ENCODE peak calls at places on chromosomes 6 and 20, in six cellular contexts. X, L, M, Q, V and R are unnamed samples.

GRCh38 chr6:106141441-106142237 is 55.5 kb downstream of the PRDM1 start:
- DNase-seq in X (no peak), Q (peak), M (no peak), V (no peak), L (no peak), R (no peak)

GRCh38 chr20:9626357-9626756 is 112.0 kb downstream of the LAMP5 start:
- DNase-seq in M (no peak), X (no peak), Q (no peak), L (no peak), V (no peak), R (no peak)

GRCh38 chr6:139029470-139030210 is 1.1 kb downstream of the ABRACL start:
- DNase-seq in X (no peak), M (peak), V (peak), L (no peak), Q (no peak), R (no peak)

GRCh38 chr6:170049641-170050491 is 241.0 kb downstream of the DLL1 start:
- DNase-seq in Q (no peak), M (no peak), L (no peak), X (no peak), V (no peak), R (no peak)

GRCh38 chr6:122839906-122840305 is 50.8 kb downstream of the SMPDL3A start:
- DNase-seq in V (no peak), X (no peak), M (no peak), Q (no peak), L (no peak), R (no peak)

GRCh38 chr6:1708820-1709612 is 99.3 kb downstream of the FOXC1 start:
- DNase-seq in Q (no peak), M (no peak), V (no peak), L (peak), X (peak), R (no peak)

GRCh38 chr20:22918286-22918983 is 116.7 kb upstream of the SSTR4 start:
- DNase-seq in X (no peak), L (no peak), V (no peak), M (no peak), Q (no peak), R (no peak)

GRCh38 chr20:61391812-61392520 is 139.9 kb downstream of the CDH4 start:
- DNase-seq in L (no peak), X (no peak), V (no peak), Q (no peak), M (no peak), R (peak)

GRCh38 chr20:10379761-10380160 is 54.3 kb downstream of the MKKS start:
- DNase-seq in V (no peak), M (no peak), X (no peak), L (no peak), Q (no peak), R (no peak)

GRCh38 chr6:13268914-13269532 is 59.3 kb downstream of the TBC1D7 start:
- DNase-seq in Q (no peak), L (no peak), V (no peak), M (no peak), X (peak), R (no peak)

GRCh38 chr6:121143476-121143875 is 190.8 kb downstream of the TBC1D32 start:
- DNase-seq in V (no peak), L (no peak), X (no peak), M (no peak), Q (no peak), R (no peak)

GRCh38 chr20:62914970-62915457 is 11.3 kb downstream of the DIDO1 start:
- DNase-seq in X (peak), M (peak), L (no peak), V (peak), Q (no peak), R (no peak)

GRCh38 chr20:63831696-63832686 is 927 bp upstream of the ZBTB46 start:
- DNase-seq in Q (no peak), V (peak), M (peak), L (peak), X (peak), R (no peak)

GRCh38 chr6:155384343-155384742 is 70.1 kb upstream of the TFB1M start:
- DNase-seq in V (no peak), L (no peak), Q (no peak), X (no peak), M (no peak), R (no peak)

GRCh38 chr6:6008114-6008647 is 1.5 kb upstream of the NRN1 start:
- DNase-seq in L (no peak), M (no peak), X (no peak), Q (no peak), V (no peak), R (no peak)

GRCh38 chr6:32192608-32193039 is at the start of gene GPSM3:
- DNase-seq in L (no peak), M (peak), Q (peak), V (peak), X (no peak), R (no peak)

GRCh38 chr6:100657678-100658330 is 193.1 kb upstream of the SIM1 start:
- DNase-seq in L (no peak), M (no peak), X (no peak), Q (no peak), V (no peak), R (no peak)

GRCh38 chr6:82987416-82987815 is 78.2 kb downstream of the UBE3D start:
- DNase-seq in Q (no peak), V (no peak), X (no peak), L (no peak), M (no peak), R (no peak)

GRCh38 chr6:40923326-40923725 is 115.7 kb downstream of the UNC5CL start:
- DNase-seq in V (no peak), L (no peak), M (no peak), Q (no peak), X (no peak), R (no peak)

GRCh38 chr6:108564178-108564577 is 3.5 kb downstream of the FOXO3 start:
- DNase-seq in X (no peak), Q (no peak), L (peak), V (no peak), M (no peak), R (no peak)

GRCh38 chr6:118980063-118980462 is 45.1 kb upstream of the MCM9 start:
- DNase-seq in X (peak), M (no peak), Q (no peak), L (no peak), V (no peak), R (no peak)

GRCh38 chr6:77040566-77041195 is 422.6 kb downstream of the HTR1B start:
- DNase-seq in Q (no peak), X (no peak), L (no peak), V (no peak), M (no peak), R (no peak)

GRCh38 chr6:55276745-55277627 is 50.3 kb upstream of the GFRAL start:
- DNase-seq in M (peak), L (peak), V (peak), Q (no peak), X (peak), R (no peak)

GRCh38 chr20:48846516-48847492 is 19.0 kb upstream of the PREX1 start:
- DNase-seq in X (no peak), L (no peak), Q (peak), V (peak), M (peak), R (peak)

GRCh38 chr6:157187182-157188093 is 135.9 kb downstream of the TMEM242 start:
- DNase-seq in M (no peak), Q (no peak), X (peak), L (no peak), V (no peak), R (no peak)

GRCh38 chr6:53394704-53395103 is 46.0 kb upstream of the ELOVL5 start:
- DNase-seq in V (no peak), M (no peak), Q (no peak), X (no peak), L (no peak), R (no peak)

GRCh38 chr20:13006825-13007224 is 1.9 kb upstream of the SPTLC3 start:
- DNase-seq in M (no peak), V (no peak), L (no peak), X (no peak), Q (no peak), R (no peak)

DNA sequence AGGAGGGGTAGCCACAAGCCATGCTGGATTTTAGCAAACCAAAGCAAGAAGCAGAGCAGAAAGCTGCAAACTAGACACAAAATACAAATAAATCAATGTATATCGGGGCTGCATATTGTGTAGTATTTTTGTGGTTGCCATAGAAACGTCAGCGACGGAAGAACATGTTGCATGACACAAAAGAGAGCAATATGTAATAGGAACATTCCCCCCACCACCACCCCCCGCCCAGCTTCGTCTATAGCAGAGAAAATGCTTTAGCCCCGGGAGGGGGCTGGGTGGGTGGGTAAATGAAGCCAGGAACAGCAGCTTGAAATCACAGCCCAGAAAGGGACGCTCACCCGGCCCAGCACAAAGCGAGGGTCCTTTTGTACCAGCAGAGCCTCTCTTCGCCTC is 507 bp downstream of the AGPAT4 start:
- DNase-seq in Q (no peak), X (no peak), L (peak), M (no peak), V (no peak), R (no peak)
- TF ChIP-seq ATF3 in Q (no peak), X (no peak), L (no peak), M (no peak), V (no peak), R (no peak)

DNA sequence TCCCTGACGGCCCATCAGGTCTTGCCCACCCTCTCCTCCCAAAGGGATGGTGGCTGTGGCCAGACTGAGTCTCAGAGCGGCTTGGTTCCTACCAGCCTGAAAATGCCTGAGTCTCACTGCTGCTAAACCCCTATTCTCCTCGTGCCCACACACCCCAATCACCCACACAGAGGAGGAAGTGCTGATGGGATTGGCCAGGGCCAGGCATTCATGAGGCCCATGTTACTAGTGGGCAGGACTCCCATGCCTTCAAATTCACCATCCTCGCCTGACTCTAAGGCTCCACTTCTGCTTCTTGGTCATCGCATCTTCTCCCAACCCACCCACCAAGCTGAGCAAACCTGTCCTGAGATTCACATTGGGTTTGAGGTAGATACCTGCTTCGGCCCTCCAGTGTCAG is 80.1 kb upstream of the CST7 start:
- DNase-seq in V (no peak), Q (no peak), L (no peak), M (no peak), X (no peak), R (no peak)
- TF ChIP-seq ATF3 in V (no peak), Q (no peak), L (no peak), M (no peak), X (no peak), R (no peak)

DNA sequence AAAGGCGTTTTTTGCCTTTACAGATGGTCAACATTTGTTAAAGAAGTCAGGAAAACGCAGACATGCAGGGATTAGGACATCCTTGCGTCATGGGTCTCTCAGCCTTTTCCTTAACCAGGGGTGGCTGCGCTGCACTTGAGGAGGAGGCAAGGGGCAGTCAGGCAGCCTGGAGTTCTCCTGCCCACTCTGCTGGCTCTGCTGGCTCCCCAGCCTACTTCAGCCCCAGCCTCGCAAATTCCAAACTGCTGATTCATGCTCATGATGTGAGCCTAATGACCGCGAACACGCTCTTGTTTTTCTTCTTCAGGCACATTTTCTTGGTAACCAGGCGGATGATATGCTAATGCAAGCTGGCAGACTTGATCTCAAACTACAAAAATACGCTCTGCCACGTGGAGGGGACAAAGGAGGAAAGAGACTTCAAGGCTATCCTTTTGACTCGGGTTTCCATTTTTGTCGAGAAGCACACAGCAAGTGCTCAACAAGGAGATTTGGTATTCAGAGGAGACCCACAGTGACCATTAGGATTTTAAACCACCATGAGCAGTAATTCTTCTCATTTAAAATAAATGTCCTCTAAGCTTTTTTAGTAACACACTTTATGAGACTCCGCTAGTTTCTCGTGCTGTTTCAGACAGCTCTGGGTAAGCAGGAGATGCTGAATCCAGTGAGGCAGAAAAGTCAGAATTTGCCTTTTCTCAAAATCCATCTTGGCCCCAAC is 290.2 kb upstream of the STXBP5 start:
- DNase-seq in V (peak), Q (no peak), X (peak), L (peak), M (peak), R (peak)
- TF ChIP-seq ATF3 in V (peak), Q (no peak), X (no peak), L (peak), M (no peak), R (no peak)

DNA sequence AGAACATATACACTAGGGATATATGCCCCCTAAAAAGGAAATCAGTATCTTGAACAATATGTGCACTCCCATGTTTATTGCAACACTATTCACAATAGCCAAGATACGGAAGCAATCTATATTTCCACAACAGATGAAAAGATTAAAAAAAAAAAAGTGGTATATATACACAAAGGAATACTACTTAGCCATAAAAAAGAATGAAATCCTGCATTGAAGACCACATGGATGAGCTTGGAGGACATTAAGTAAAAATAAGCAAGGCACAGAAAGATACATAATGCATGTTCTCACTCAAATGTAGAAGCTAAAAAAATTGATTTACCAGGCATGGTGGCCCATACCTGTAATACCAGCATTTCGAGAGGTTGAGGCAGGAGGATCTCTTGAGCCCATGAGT is 4.6 kb downstream of the GOPC start:
- DNase-seq in M (no peak), X (no peak), Q (no peak), V (no peak), L (no peak), R (no peak)
- TF ChIP-seq ATF3 in M (no peak), X (no peak), Q (no peak), V (no peak), L (no peak), R (no peak)

GRCh38 chr6:168817558-168818159 is 376.7 kb downstream of the SMOC2 start:
- DNase-seq in V (no peak), L (no peak), M (no peak), X (no peak), Q (no peak), R (no peak)
- TF ChIP-seq ATF3 in V (no peak), L (no peak), M (no peak), X (no peak), Q (no peak), R (no peak)

DNA sequence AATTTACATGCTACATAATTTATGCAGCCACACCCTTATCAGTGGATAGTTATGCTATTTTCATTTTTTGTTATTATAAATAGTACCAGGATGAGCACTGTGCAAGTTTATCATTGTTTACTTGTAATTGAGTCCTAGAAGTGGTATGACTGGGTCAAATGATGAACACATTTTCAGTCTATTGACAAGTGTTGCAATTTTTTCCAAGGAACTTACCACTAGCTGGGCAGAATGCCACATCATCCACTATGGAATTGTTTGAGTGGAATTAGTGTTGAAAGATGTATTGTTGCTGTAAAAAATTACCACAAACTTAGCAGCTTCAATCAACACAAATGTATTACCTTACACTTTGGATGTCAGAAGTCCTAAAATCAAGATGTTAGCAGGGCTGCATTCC is 38.1 kb upstream of the OPN5 start:
- DNase-seq in M (no peak), X (no peak), V (no peak), Q (no peak), L (no peak), R (no peak)
- TF ChIP-seq ATF3 in M (no peak), X (no peak), V (no peak), Q (no peak), L (no peak), R (no peak)

GRCh38 chr6:28488916-28489365 is 26.7 kb downstream of the GPX6 start:
- DNase-seq in M (peak), V (peak), Q (peak), X (peak), L (peak), R (peak)

GRCh38 chr6:28489366-28490190 is 26.0 kb downstream of the GPX6 start:
- DNase-seq in Q (peak), X (peak), V (peak), L (peak), M (peak), R (peak)

GRCh38 chr6:28486533-28486932 is 29.1 kb downstream of the GPX6 start:
- DNase-seq in V (no peak), L (no peak), M (no peak), X (no peak), Q (no peak), R (no peak)

GRCh38 chr6:28485482-28485881 is 30.1 kb downstream of the GPX6 start:
- DNase-seq in M (no peak), L (no peak), Q (no peak), V (no peak), X (no peak), R (no peak)

GRCh38 chr6:28486988-28487742 is 28.4 kb downstream of the GPX6 start:
- DNase-seq in L (no peak), M (no peak), Q (no peak), X (no peak), V (peak), R (no peak)
- TF ChIP-seq ATF3 in L (no peak), M (no peak), Q (no peak), X (no peak), V (no peak), R (no peak)

GRCh38 chr6:27547157-27548075 is 74.5 kb upstream of the ZNF184 start:
- DNase-seq in L (peak), X (peak), M (peak), Q (peak), V (peak), R (peak)

GRCh38 chr6:27545271-27546046 is 72.6 kb upstream of the ZNF184 start:
- DNase-seq in V (peak), Q (peak), L (peak), M (peak), X (peak), R (peak)

GRCh38 chr6:27542485-27542884 is 69.6 kb upstream of the ZNF184 start:
- DNase-seq in Q (no peak), L (no peak), X (no peak), M (no peak), V (no peak), R (no peak)

GRCh38 chr6:27544612-27545260 is 71.8 kb upstream of the ZNF184 start:
- DNase-seq in V (no peak), M (no peak), X (no peak), Q (no peak), L (no peak), R (no peak)

DNA sequence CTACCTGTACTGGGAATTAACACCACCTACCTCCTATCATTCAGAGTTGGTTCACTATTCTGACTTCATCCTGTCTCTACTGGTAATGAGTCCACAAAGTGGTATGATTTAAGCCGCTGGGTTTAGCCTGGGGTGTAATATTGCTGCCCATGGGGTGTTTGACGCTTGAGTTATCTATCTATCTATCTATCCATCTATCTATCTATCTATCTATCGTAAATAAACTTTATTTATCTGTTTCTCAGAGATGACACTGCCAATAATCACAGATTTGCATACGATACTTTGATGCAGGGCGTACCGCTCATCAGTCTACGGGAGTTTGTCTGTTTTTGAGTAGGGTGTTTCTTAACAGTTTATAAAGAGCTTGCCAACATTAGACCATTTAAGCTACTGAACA is 73.6 kb upstream of the ZNF184 start:
- DNase-seq in V (no peak), L (no peak), X (no peak), M (no peak), Q (no peak), R (no peak)
- TF ChIP-seq ATF3 in V (no peak), L (no peak), X (no peak), M (no peak), Q (no peak), R (no peak)

GRCh38 chr6:37004044-37004984 is 1.1 kb upstream of the FGD2 start:
- DNase-seq in X (no peak), Q (no peak), L (no peak), M (no peak), V (no peak), R (no peak)

GRCh38 chr6:36997811-36998722 is 7.4 kb upstream of the FGD2 start:
- DNase-seq in L (no peak), Q (no peak), M (no peak), X (no peak), V (no peak), R (no peak)

GRCh38 chr6:36999467-37000125 is 5.9 kb upstream of the FGD2 start:
- DNase-seq in L (no peak), X (no peak), Q (no peak), V (no peak), M (no peak), R (no peak)

GRCh38 chr6:36998723-36999466 is 6.6 kb upstream of the FGD2 start:
- DNase-seq in L (no peak), X (no peak), M (no peak), V (no peak), Q (no peak), R (no peak)
- TF ChIP-seq ATF3 in L (no peak), X (no peak), M (no peak), V (no peak), Q (no peak), R (no peak)

DNA sequence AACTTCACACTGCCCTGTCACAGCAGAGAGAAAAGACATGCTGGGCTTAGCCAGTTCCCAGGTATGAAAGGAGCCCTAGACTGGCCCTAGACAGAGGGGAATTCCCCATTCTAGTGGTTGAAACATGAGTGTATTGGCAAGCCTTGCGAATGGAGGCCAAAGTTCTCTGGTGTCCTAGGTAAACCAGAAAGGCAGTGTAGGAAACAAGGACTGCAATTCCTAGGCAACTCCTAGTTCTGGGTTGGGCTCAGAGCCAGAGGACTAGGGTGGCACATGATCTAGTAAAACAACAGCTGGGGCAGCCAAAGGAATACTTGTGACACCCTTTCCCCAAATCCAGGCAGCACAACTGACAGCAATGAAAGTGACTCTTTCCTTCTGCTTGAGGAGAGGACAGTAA is 265.0 kb upstream of the EPHA7 start:
- DNase-seq in V (no peak), Q (no peak), L (no peak), M (no peak), X (no peak), R (no peak)
- TF ChIP-seq ATF3 in V (no peak), Q (no peak), L (no peak), M (no peak), X (no peak), R (no peak)